ENCODE peak calls at places on chromosomes 12 and 14, in eight cellular contexts. D is fibroblast of the aortic adventitia, R is testis, J is mucosa of descending colon, W is fibroblast of lung, Y is astrocyte of the spinal cord, C is psoas muscle, O is cardiac fibroblast. K is an unnamed sample.

GRCh38 chr14:34035177-34035933 is 84.5 kb upstream of the EGLN3 start:
- DNase-seq in D (no peak), R (peak; percentile 36), J (peak; percentile 82), W (no peak), Y (no peak), C (no peak), O (peak; percentile 39), K (no peak)

GRCh38 chr12:27493260-27493935 is 30.6 kb upstream of the PPFIBP1 start:
- DNase-seq in D (no peak), R (no peak), J (no peak), W (no peak), Y (no peak), C (no peak), O (no peak), K (no peak)

GRCh38 chr12:99619389-99620158 is 28.0 kb upstream of the GARIN6 start:
- DNase-seq in D (no peak), R (peak; percentile 60), J (no peak), W (peak; percentile 39), Y (peak; percentile 40), C (no peak), O (peak; percentile 31), K (no peak)

GRCh38 chr14:102898776-102899515 is 23.5 kb upstream of the AMN start:
- DNase-seq in D (no peak), R (no peak), J (no peak), W (no peak), Y (no peak), C (no peak), O (no peak), K (no peak)

GRCh38 chr12:47717046-47717442 is 8.2 kb downstream of the ENDOU start:
- DNase-seq in D (no peak), R (no peak), J (no peak), W (peak; percentile 12), Y (no peak), C (no peak), O (no peak), K (no peak)

GRCh38 chr12:13093850-13094225 is 9.6 kb downstream of the GSG1 start:
- DNase-seq in D (peak; percentile 68), R (no peak), J (no peak), W (peak; percentile 34), Y (no peak), C (no peak), O (peak; percentile 65), K (no peak)

GRCh38 chr14:61025239-61026223 is 44.5 kb downstream of the SLC38A6 start:
- DNase-seq in D (peak; percentile 85), R (peak; percentile 77), J (peak; percentile 41), W (peak; percentile 86), Y (peak; percentile 82), C (peak; percentile 60), O (peak; percentile 86), K (peak; percentile 65)

GRCh38 chr12:115709410-115710065 is 568.0 kb downstream of the MED13L start:
- DNase-seq in D (peak; percentile 85), R (peak; percentile 72), J (no peak), W (peak; percentile 32), Y (no peak), C (peak; percentile 73), O (peak; percentile 68), K (no peak)

GRCh38 chr12:69321356-69321755 is 26.8 kb upstream of the LYZ start:
- DNase-seq in D (no peak), R (no peak), J (no peak), W (no peak), Y (no peak), C (no peak), O (no peak), K (no peak)

GRCh38 chr12:95532851-95533250 is 18.4 kb downstream of the USP44 start:
- DNase-seq in D (peak; percentile 79), R (no peak), J (no peak), W (peak; percentile 27), Y (peak; percentile 42), C (no peak), O (peak; percentile 50), K (peak; percentile 45)

GRCh38 chr12:53543539-53543938 is 36.3 kb upstream of the NPFF start:
- DNase-seq in D (peak; percentile 83), R (peak; percentile 80), J (peak; percentile 57), W (peak; percentile 81), Y (peak; percentile 78), C (no peak), O (peak; percentile 86), K (peak; percentile 47)

GRCh38 chr12:124477109-124477915 is 90.1 kb downstream of the NCOR2 start:
- DNase-seq in D (no peak), R (no peak), J (no peak), W (no peak), Y (no peak), C (no peak), O (no peak), K (no peak)

GRCh38 chr14:52003324-52003723 is 14.0 kb downstream of the RTRAF start:
- DNase-seq in D (peak; percentile 58), R (no peak), J (no peak), W (peak; percentile 86), Y (peak; percentile 77), C (no peak), O (peak; percentile 89), K (peak; percentile 64)

GRCh38 chr12:9363145-9363544 is 154.9 kb upstream of the PZP start:
- DNase-seq in D (no peak), R (no peak), J (no peak), W (no peak), Y (no peak), C (no peak), O (no peak), K (no peak)

GRCh38 chr12:116385486-116386217 is 108.2 kb upstream of the MED13L start:
- DNase-seq in D (no peak), R (no peak), J (no peak), W (no peak), Y (no peak), C (no peak), O (no peak), K (no peak)

GRCh38 chr12:54006700-54007220 is 2.0 kb upstream of the HOXC8 start:
- DNase-seq in D (no peak), R (no peak), J (no peak), W (no peak), Y (no peak), C (peak; percentile 60), O (no peak), K (no peak)

GRCh38 chr12:15787801-15788200 is 1.4 kb downstream of the EPS8 start:
- DNase-seq in D (no peak), R (no peak), J (no peak), W (no peak), Y (no peak), C (no peak), O (no peak), K (no peak)

GRCh38 chr14:51868405-51868804 is 8.0 kb downstream of the GNG2 start:
- DNase-seq in D (no peak), R (no peak), J (no peak), W (no peak), Y (no peak), C (no peak), O (no peak), K (no peak)

GRCh38 chr14:103716091-103716801 is 636 bp downstream of the ZFYVE21 start:
- DNase-seq in D (peak; percentile 14), R (no peak), J (peak; percentile 78), W (no peak), Y (no peak), C (peak; percentile 76), O (peak; percentile 21), K (no peak)

GRCh38 chr14:32710351-32711102 is 228.2 kb upstream of the NPAS3 start:
- DNase-seq in D (peak; percentile 39), R (no peak), J (no peak), W (peak; percentile 85), Y (peak; percentile 38), C (no peak), O (peak; percentile 58), K (no peak)

GRCh38 chr12:109580272-109580671 is 6.7 kb downstream of the MVK start:
- DNase-seq in D (no peak), R (no peak), J (no peak), W (no peak), Y (no peak), C (peak; percentile 14), O (no peak), K (no peak)

GRCh38 chr14:61350427-61350826 is 29.0 kb downstream of the PRKCH start:
- DNase-seq in D (no peak), R (no peak), J (no peak), W (no peak), Y (no peak), C (no peak), O (no peak), K (no peak)

GRCh38 chr12:99984271-99985128 is at the start of gene ANKS1B:
- DNase-seq in D (peak; percentile 21), R (peak; percentile 65), J (peak; percentile 58), W (peak; percentile 9), Y (peak; percentile 15), C (peak; percentile 70), O (peak; percentile 49), K (peak; percentile 50)

GRCh38 chr14:74573421-74574091 is 38.5 kb downstream of the LTBP2 start:
- DNase-seq in D (no peak), R (no peak), J (no peak), W (no peak), Y (peak; percentile 26), C (peak; percentile 37), O (no peak), K (no peak)
- TF ChIP-seq CTCF in D (no peak), R (no peak), J (no peak), W (no peak), Y (peak; percentile 12), C (no peak), O (no peak), K (no peak)

GRCh38 chr12:25503666-25504065 is 49.4 kb downstream of the LMNTD1 start:
- DNase-seq in D (no peak), R (no peak), J (no peak), W (no peak), Y (no peak), C (no peak), O (no peak), K (no peak)
- H3K4me3 ChIP-seq in D (no peak overlapping the region), R (no peak overlapping the region), J (no peak overlapping the region), W (no peak overlapping the region), Y (no peak overlapping the region), C (no peak overlapping the region), O (no peak overlapping the region), K (no peak overlapping the region)

GRCh38 chr12:74647241-74647640 is 109.6 kb downstream of the ATXN7L3B start:
- DNase-seq in D (no peak), R (no peak), J (no peak), W (no peak), Y (no peak), C (no peak), O (no peak), K (no peak)
- TF ChIP-seq CTCF in D (no peak), R (no peak), J (no peak), W (no peak), Y (no peak), C (no peak), O (no peak), K (no peak)

GRCh38 chr12:1474059-1474537 is 120.3 kb downstream of the FBXL14 start:
- DNase-seq in D (peak; percentile 92), R (no peak), J (no peak), W (peak; percentile 96), Y (peak; percentile 97), C (no peak), O (peak; percentile 79), K (peak; percentile 98)
- H3K4me3 ChIP-seq in D (peak overlapping the region; percentile 26), R (no peak overlapping the region), J (no peak overlapping the region), W (peak overlapping the region; percentile 36), Y (no peak overlapping the region), C (no peak overlapping the region), O (no peak overlapping the region), K (peak overlapping the region; percentile 24)